ENCODE peak calls at places on chromosomes 6 and 20, in five cellular contexts. R is colonic mucosa, Y is D341Med, Q is pons, W is left ventricle myocardium inferior. A is an unnamed sample.

GRCh38 chr6:13418838-13419237 is 68.6 kb downstream of the GFOD1 start:
- DNase-seq in R (no peak), Y (no peak), Q (no peak), W (no peak), A (peak; percentile 29)

GRCh38 chr6:82786251-82786650 is 279.4 kb downstream of the UBE3D start:
- DNase-seq in R (no peak), Y (no peak), Q (no peak), W (no peak), A (no peak)

GRCh38 chr20:58511364-58511763 is 3.8 kb downstream of the APCDD1L start:
- DNase-seq in R (no peak), Y (no peak), Q (no peak), W (no peak), A (no peak)

GRCh38 chr20:54107600-54108393 is 37.4 kb upstream of the BCAS1 start:
- DNase-seq in R (peak; percentile 30), Y (no peak), Q (no peak), W (no peak), A (peak; percentile 71)

GRCh38 chr6:2296781-2297180 is 51.4 kb upstream of the GMDS start:
- DNase-seq in R (no peak), Y (no peak), Q (no peak), W (no peak), A (no peak)

GRCh38 chr6:71205336-71205956 is 83.2 kb upstream of the OGFRL1 start:
- DNase-seq in R (no peak), Y (no peak), Q (no peak), W (no peak), A (no peak)

GRCh38 chr6:167769408-167770190 is 57.1 kb upstream of the AFDN start:
- DNase-seq in R (no peak), Y (no peak), Q (no peak), W (no peak), A (no peak)

GRCh38 chr6:3726421-3726820 is 25.1 kb downstream of the PXDC1 start:
- DNase-seq in R (no peak), Y (no peak), Q (no peak), W (no peak), A (no peak)

GRCh38 chr6:104680539-104680938 is 179.2 kb downstream of the HACE1 start:
- DNase-seq in R (no peak), Y (no peak), Q (no peak), W (no peak), A (no peak)

GRCh38 chr6:141103246-141103645 is 1029.5 kb upstream of the GJE1 start:
- DNase-seq in R (no peak), Y (no peak), Q (no peak), W (no peak), A (no peak)

GRCh38 chr6:111949546-111949945 is 76.3 kb upstream of the FYN start:
- DNase-seq in R (no peak), Y (no peak), Q (no peak), W (no peak), A (no peak)

GRCh38 chr6:106525111-106525884 is 104.0 kb downstream of the RTN4IP1 start:
- DNase-seq in R (no peak), Y (no peak), Q (no peak), W (no peak), A (no peak)

GRCh38 chr6:110813338-110813737 is 1.9 kb downstream of the CDK19 start:
- DNase-seq in R (no peak), Y (no peak), Q (no peak), W (no peak), A (no peak)

GRCh38 chr6:144582939-144583613 is 297.9 kb downstream of the UTRN start:
- DNase-seq in R (peak; percentile 35), Y (peak; percentile 41), Q (peak; percentile 32), W (peak; percentile 39), A (no peak)

GRCh38 chr20:41172296-41173140 is 35.2 kb downstream of the PLCG1 start:
- DNase-seq in R (peak; percentile 19), Y (no peak), Q (no peak), W (no peak), A (peak; percentile 44)

GRCh38 chr6:167993831-167994230 is 3.6 kb upstream of the KIF25 start:
- DNase-seq in R (peak; percentile 12), Y (no peak), Q (no peak), W (no peak), A (no peak)

GRCh38 chr6:138524526-138524925 is 25.2 kb upstream of the NHSL1 start:
- DNase-seq in R (no peak), Y (no peak), Q (no peak), W (no peak), A (no peak)

GRCh38 chr6:39464067-39464466 is 141.6 kb upstream of the KCNK16 start:
- DNase-seq in R (no peak), Y (no peak), Q (no peak), W (no peak), A (no peak)

GRCh38 chr6:73774311-73774766 is 78.3 kb downstream of the CD109 start:
- DNase-seq in R (no peak), Y (no peak), Q (no peak), W (peak; percentile 48), A (peak; percentile 79)

GRCh38 chr6:109428889-109429477 is 11.4 kb downstream of the PPIL6 start:
- DNase-seq in R (no peak), Y (no peak), Q (no peak), W (no peak), A (no peak)

GRCh38 chr6:37806213-37806612 is 13.3 kb upstream of the ZFAND3 start:
- DNase-seq in R (no peak), Y (no peak), Q (no peak), W (no peak), A (no peak)

GRCh38 chr6:150004101-150004782 is 21.1 kb downstream of the RAET1L start:
- DNase-seq in R (no peak), Y (no peak), Q (no peak), W (no peak), A (peak; percentile 35)

GRCh38 chr6:168158980-168159349 is 80.0 kb upstream of the FRMD1 start:
- DNase-seq in R (peak; percentile 13), Y (no peak), Q (no peak), W (no peak), A (no peak)

GRCh38 chr20:2602746-2603145 is 49.7 kb upstream of the NOP56 start:
- DNase-seq in R (peak; percentile 51), Y (no peak), Q (no peak), W (no peak), A (no peak)